ENCODE peak calls at places on chromosomes 2 and 18, in ten cellular contexts. One of them, this sample, is unnamed.

GRCh38 chr2:201084863-201085262 is 13.1 kb downstream of the NDUFB3 start:
- DNase-seq in kidney glomerular epithelial cell: no peak
- DNase-seq in keratinocyte: no peak
- DNase-seq in H9: no peak
- DNase-seq in hypothalamus: no peak
- DNase-seq in HS-5: no peak
- DNase-seq in nucleus accumbens: no peak
- DNase-seq in pulmonary artery endothelial cell: no peak
- DNase-seq in mucosa of gallbladder: no peak
- DNase-seq in A549: no peak
- DNase-seq in this sample: no peak

GRCh38 chr2:84882775-84883550 is 2.1 kb upstream of the TRABD2A start:
- DNase-seq in A549: no peak
- DNase-seq in keratinocyte: no peak
- DNase-seq in nucleus accumbens: no peak
- DNase-seq in hypothalamus: no peak
- DNase-seq in pulmonary artery endothelial cell: no peak
- DNase-seq in kidney glomerular epithelial cell: no peak
- DNase-seq in H9: peak
- DNase-seq in HS-5: no peak
- DNase-seq in mucosa of gallbladder: no peak
- DNase-seq in this sample: no peak

GRCh38 chr2:169716938-169717690 is 16.5 kb upstream of the KLHL23 start:
- DNase-seq in pulmonary artery endothelial cell: peak
- DNase-seq in hypothalamus: no peak
- DNase-seq in A549: no peak
- DNase-seq in nucleus accumbens: no peak
- DNase-seq in H9: no peak
- DNase-seq in mucosa of gallbladder: no peak
- DNase-seq in keratinocyte: no peak
- DNase-seq in kidney glomerular epithelial cell: no peak
- DNase-seq in HS-5: no peak
- DNase-seq in this sample: no peak

GRCh38 chr2:202158796-202159195 is 79.6 kb downstream of the SUMO1 start:
- DNase-seq in HS-5: no peak
- DNase-seq in nucleus accumbens: no peak
- DNase-seq in mucosa of gallbladder: no peak
- DNase-seq in hypothalamus: no peak
- DNase-seq in keratinocyte: no peak
- DNase-seq in A549: no peak
- DNase-seq in H9: no peak
- DNase-seq in kidney glomerular epithelial cell: no peak
- DNase-seq in pulmonary artery endothelial cell: no peak
- DNase-seq in this sample: no peak

GRCh38 chr2:240922234-240922981 is 16.3 kb downstream of the CROCC2 start:
- DNase-seq in nucleus accumbens: no peak
- DNase-seq in H9: peak
- DNase-seq in pulmonary artery endothelial cell: no peak
- DNase-seq in hypothalamus: no peak
- DNase-seq in A549: no peak
- DNase-seq in mucosa of gallbladder: no peak
- DNase-seq in keratinocyte: no peak
- DNase-seq in kidney glomerular epithelial cell: no peak
- DNase-seq in HS-5: no peak
- DNase-seq in this sample: no peak

GRCh38 chr2:3667151-3667631 is 9.2 kb downstream of the ALLC start:
- DNase-seq in keratinocyte: no peak
- DNase-seq in kidney glomerular epithelial cell: no peak
- DNase-seq in pulmonary artery endothelial cell: no peak
- DNase-seq in H9: no peak
- DNase-seq in mucosa of gallbladder: no peak
- DNase-seq in nucleus accumbens: no peak
- DNase-seq in A549: no peak
- DNase-seq in hypothalamus: no peak
- DNase-seq in HS-5: no peak
- DNase-seq in this sample: no peak

GRCh38 chr2:174021056-174021656 is 56.0 kb upstream of the SP3 start:
- DNase-seq in A549: no peak
- DNase-seq in mucosa of gallbladder: no peak
- DNase-seq in kidney glomerular epithelial cell: no peak
- DNase-seq in nucleus accumbens: no peak
- DNase-seq in hypothalamus: no peak
- DNase-seq in keratinocyte: no peak
- DNase-seq in HS-5: no peak
- DNase-seq in pulmonary artery endothelial cell: no peak
- DNase-seq in H9: no peak
- DNase-seq in this sample: no peak

GRCh38 chr2:179265082-179265575 is 497 bp upstream of the SESTD1 start:
- DNase-seq in H9: no peak
- DNase-seq in HS-5: peak
- DNase-seq in nucleus accumbens: no peak
- DNase-seq in pulmonary artery endothelial cell: no peak
- DNase-seq in mucosa of gallbladder: no peak
- DNase-seq in hypothalamus: no peak
- DNase-seq in keratinocyte: no peak
- DNase-seq in A549: no peak
- DNase-seq in kidney glomerular epithelial cell: peak
- DNase-seq in this sample: no peak

GRCh38 chr18:10290244-10291240 is 163.9 kb upstream of the APCDD1 start:
- DNase-seq in pulmonary artery endothelial cell: peak
- DNase-seq in nucleus accumbens: no peak
- DNase-seq in mucosa of gallbladder: no peak
- DNase-seq in HS-5: no peak
- DNase-seq in A549: no peak
- DNase-seq in H9: no peak
- DNase-seq in kidney glomerular epithelial cell: no peak
- DNase-seq in keratinocyte: no peak
- DNase-seq in hypothalamus: no peak
- DNase-seq in this sample: no peak

GRCh38 chr2:106189325-106189724 is 4.8 kb downstream of the UXS1 start:
- DNase-seq in H9: no peak
- DNase-seq in pulmonary artery endothelial cell: no peak
- DNase-seq in hypothalamus: no peak
- DNase-seq in kidney glomerular epithelial cell: no peak
- DNase-seq in A549: no peak
- DNase-seq in keratinocyte: no peak
- DNase-seq in HS-5: no peak
- DNase-seq in mucosa of gallbladder: no peak
- DNase-seq in nucleus accumbens: no peak
- DNase-seq in this sample: no peak

GRCh38 chr2:177038772-177039484 is 173.7 kb upstream of the HNRNPA3 start:
- DNase-seq in HS-5: no peak
- DNase-seq in hypothalamus: no peak
- DNase-seq in nucleus accumbens: no peak
- DNase-seq in pulmonary artery endothelial cell: no peak
- DNase-seq in H9: no peak
- DNase-seq in keratinocyte: no peak
- DNase-seq in A549: no peak
- DNase-seq in mucosa of gallbladder: no peak
- DNase-seq in kidney glomerular epithelial cell: no peak
- DNase-seq in this sample: no peak

GRCh38 chr2:95328386-95329125 is 31.4 kb downstream of the KCNIP3 start:
- DNase-seq in hypothalamus: no peak
- DNase-seq in mucosa of gallbladder: no peak
- DNase-seq in H9: no peak
- DNase-seq in nucleus accumbens: no peak
- DNase-seq in HS-5: no peak
- DNase-seq in kidney glomerular epithelial cell: peak
- DNase-seq in keratinocyte: no peak
- DNase-seq in A549: no peak
- DNase-seq in pulmonary artery endothelial cell: no peak
- DNase-seq in this sample: no peak